ENCODE peak calls at places on chromosomes 5 and 9, in four cellular contexts. R, Q, D and A are unnamed samples.

GRCh38 chr5:1737790-1738405 is 61.7 kb downstream of the MRPL36 start:
- DNase-seq in D (peak; percentile 12), Q (peak; percentile 52), R (no peak), A (peak; percentile 46)

GRCh38 chr9:136588663-136589464 is 43.0 kb upstream of the NOTCH1 start:
- DNase-seq in R (no peak), Q (peak; percentile 73), D (no peak), A (no peak)

GRCh38 chr5:1810581-1811101 is 9.4 kb downstream of the NDUFS6 start:
- DNase-seq in R (no peak), D (no peak), Q (no peak), A (no peak)

GRCh38 chr5:80921026-80921425 is 39.1 kb upstream of the RASGRF2 start:
- DNase-seq in R (no peak), Q (no peak), D (peak; percentile 4), A (no peak)

GRCh38 chr5:14917719-14918118 is 46.1 kb upstream of the ANKH start:
- DNase-seq in Q (no peak), D (peak; percentile 86), R (no peak), A (no peak)

GRCh38 chr5:170483701-170484458 is 19.9 kb upstream of the KCNIP1 start:
- DNase-seq in D (peak; percentile 84), Q (no peak), R (no peak), A (peak; percentile 71)

GRCh38 chr5:122101636-122102285 is 23.7 kb upstream of the LOX start:
- DNase-seq in R (no peak), D (peak; percentile 45), Q (no peak), A (peak; percentile 58)

GRCh38 chr5:134813407-134813806 is 32.4 kb upstream of the C5orf24 start:
- DNase-seq in D (no peak), R (no peak), Q (no peak), A (no peak)

GRCh38 chr5:62538017-62538942 is 40.3 kb upstream of the LRRC70 start:
- DNase-seq in D (peak; percentile 47), R (peak; percentile 28), Q (no peak), A (peak; percentile 73)

GRCh38 chr9:128001411-128002298 is 20.9 kb upstream of the EEIG1 start:
- DNase-seq in Q (no peak), D (peak; percentile 92), R (peak; percentile 68), A (peak; percentile 83)

GRCh38 chr5:9820696-9821449 is 190.7 kb upstream of the TAS2R1 start:
- DNase-seq in Q (no peak), R (peak; percentile 20), D (peak; percentile 16), A (peak; percentile 42)

GRCh38 chr5:27906911-27907590 is 868.7 kb upstream of the CDH9 start:
- DNase-seq in D (no peak), Q (no peak), R (no peak), A (peak; percentile 57)